ENCODE peak calls at places on chromosomes 4 and X, in four cellular contexts. L, D, W and K are unnamed samples.

GRCh38 chrX:97860206-97860605 is 976.5 kb downstream of the RPA4 start:
- DNase-seq in L (no peak), D (peak; percentile 73), W (no peak), K (no peak)

GRCh38 chr4:6095023-6095817 is 77.0 kb upstream of the C4orf50 start:
- DNase-seq in L (no peak), D (peak; percentile 4), W (no peak), K (no peak)

GRCh38 chr4:632391-632790 is 7.0 kb downstream of the PDE6B start:
- DNase-seq in L (peak; percentile 24), D (no peak), W (no peak), K (no peak)

GRCh38 chr4:58301384-58301783 is 1191.2 kb upstream of the IGFBP7 start:
- DNase-seq in L (no peak), D (no peak), W (no peak), K (no peak)

GRCh38 chrX:35664838-35665237 is 133.3 kb upstream of the MAGEB16 start:
- DNase-seq in L (no peak), D (no peak), W (no peak), K (no peak)

GRCh38 chr4:73780243-73780642 is 39.9 kb downstream of the CXCL8 start:
- DNase-seq in L (no peak), D (no peak), W (no peak), K (no peak)

GRCh38 chr4:17447675-17448298 is 64.1 kb downstream of the QDPR start:
- DNase-seq in L (no peak), D (peak; percentile 81), W (peak; percentile 75), K (peak; percentile 19)

GRCh38 chr4:123643691-123644090 is 247.1 kb downstream of the SPRY1 start:
- DNase-seq in L (no peak), D (no peak), W (no peak), K (no peak)

GRCh38 chr4:20603671-20604313 is 96.5 kb upstream of the PACRGL start:
- DNase-seq in L (no peak), D (peak; percentile 83), W (no peak), K (no peak)

GRCh38 chr4:171281359-171281758 is 531.8 kb upstream of the GALNTL6 start:
- DNase-seq in L (no peak), D (no peak), W (no peak), K (no peak)

GRCh38 chrX:43224496-43224895 is 431.6 kb upstream of the MAOA start:
- DNase-seq in L (no peak), D (no peak), W (no peak), K (no peak)

GRCh38 chr4:115152081-115152480 is 38.7 kb upstream of the NDST4 start:
- DNase-seq in L (no peak), D (no peak), W (no peak), K (no peak)

GRCh38 chr4:55356991-55357461 is 11.0 kb downstream of the SRD5A3 start:
- DNase-seq in L (no peak), D (peak; percentile 44), W (no peak), K (no peak)

GRCh38 chr4:5385741-5386251 is 322.6 kb downstream of the EVC2 start:
- DNase-seq in L (no peak), D (no peak), W (no peak), K (peak; percentile 83)

GRCh38 chrX:53048169-53049126 is at the start of gene GPR173:
- DNase-seq in L (no peak), D (peak; percentile 66), W (peak; percentile 17), K (peak; percentile 56)

GRCh38 chr4:128635939-128636551 is 173.5 kb upstream of the JADE1 start:
- DNase-seq in L (no peak), D (no peak), W (no peak), K (no peak)

GRCh38 chrX:151031365-151031975 is 48.3 kb downstream of the HMGB3 start:
- DNase-seq in L (no peak), D (no peak), W (no peak), K (no peak)

GRCh38 chr4:178611062-178611461 is 1168.8 kb upstream of the AGA start:
- DNase-seq in L (no peak), D (no peak), W (no peak), K (no peak)

GRCh38 chrX:130253916-130254315 is 14.8 kb downstream of the ZNF280C start:
- DNase-seq in L (no peak), D (no peak), W (no peak), K (no peak)

GRCh38 chr4:177728361-177729152 is 286.3 kb upstream of the AGA start:
- DNase-seq in L (no peak), D (no peak), W (no peak), K (no peak)

GRCh38 chr4:76213415-76214268 is at the start of gene SCARB2:
- DNase-seq in L (peak; percentile 93), D (peak; percentile 84), W (peak; percentile 71), K (peak; percentile 73)
- TF ChIP-seq POLR2A in L (peak; percentile 97), D (peak; percentile 63), W (peak; percentile 85), K (peak; percentile 80)

DNA sequence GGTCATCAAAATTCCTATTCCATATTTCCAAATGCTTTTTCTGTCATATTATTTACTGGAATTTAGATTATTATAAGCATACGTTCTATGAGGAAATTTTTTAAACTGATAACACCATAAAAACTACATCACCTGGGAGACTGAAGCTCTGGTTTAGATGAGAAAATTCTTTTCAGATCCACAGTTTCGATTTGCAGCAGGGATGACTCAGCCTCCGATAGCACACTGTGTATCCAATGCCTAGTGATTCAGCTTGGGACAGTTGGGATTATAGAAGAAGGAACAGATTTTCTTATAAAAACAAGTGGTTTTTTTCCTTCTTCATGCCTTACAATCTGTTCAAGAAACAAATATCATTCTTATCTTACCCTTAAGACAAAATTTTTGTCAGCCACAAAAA is 129.0 kb downstream of the FBXO8 start:
- DNase-seq in L (no peak), D (peak; percentile 76), W (no peak), K (no peak)
- H3K4me3 ChIP-seq in L (no peak overlapping the region), D (peak overlapping the region; percentile 20), W (no peak overlapping the region), K (no peak overlapping the region)

GRCh38 chr4:182799515-182800215 is 117.5 kb downstream of the DCTD start:
- DNase-seq in L (no peak), D (no peak), W (no peak), K (no peak)
- TF ChIP-seq CTCF in L (no peak), D (no peak), W (no peak), K (no peak)

GRCh38 chrX:123732679-123733363 is at the start of gene THOC2:
- DNase-seq in L (peak; percentile 86), D (peak; percentile 82), W (peak; percentile 83), K (peak; percentile 91)
- TF ChIP-seq POLR2A in L (peak; percentile 32), D (peak; percentile 69), W (peak; percentile 30), K (peak; percentile 30)

DNA sequence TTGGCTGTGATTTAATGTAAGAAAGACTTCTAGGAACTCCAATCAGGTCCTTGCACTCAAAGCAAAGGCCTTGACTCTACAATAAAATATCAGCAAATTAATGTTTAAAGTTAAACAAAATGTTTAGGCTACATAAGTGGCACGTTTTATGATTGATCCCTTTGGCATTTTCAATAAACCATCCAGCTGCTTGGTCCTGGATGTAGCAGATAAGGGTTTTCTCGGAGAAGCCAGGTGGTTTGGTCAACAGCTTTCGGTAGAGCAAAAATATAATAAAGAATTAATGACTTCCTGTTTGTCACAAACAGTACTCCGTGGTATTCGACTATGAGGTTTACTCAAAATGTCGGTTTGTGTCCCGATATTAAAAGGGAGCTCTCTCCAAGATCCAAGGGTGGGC is 95.8 kb downstream of the GEMIN8 start:
- DNase-seq in L (no peak), D (no peak), W (no peak), K (no peak)
- H3K4me3 ChIP-seq in L (no peak overlapping the region), D (no peak overlapping the region), W (no peak overlapping the region), K (no peak overlapping the region)

GRCh38 chr4:3789587-3789986 is 23.4 kb downstream of the ADRA2C start:
- DNase-seq in L (no peak), D (no peak), W (no peak), K (no peak)

GRCh38 chr4:3788366-3788660 is 22.1 kb downstream of the ADRA2C start:
- DNase-seq in L (no peak), D (no peak), W (no peak), K (no peak)

GRCh38 chr4:3791910-3792542 is 25.8 kb downstream of the ADRA2C start:
- DNase-seq in L (peak; percentile 76), D (peak; percentile 8), W (no peak), K (no peak)

GRCh38 chr4:3791256-3791655 is 25.1 kb downstream of the ADRA2C start:
- DNase-seq in L (peak; percentile 34), D (no peak), W (no peak), K (no peak)

DNA sequence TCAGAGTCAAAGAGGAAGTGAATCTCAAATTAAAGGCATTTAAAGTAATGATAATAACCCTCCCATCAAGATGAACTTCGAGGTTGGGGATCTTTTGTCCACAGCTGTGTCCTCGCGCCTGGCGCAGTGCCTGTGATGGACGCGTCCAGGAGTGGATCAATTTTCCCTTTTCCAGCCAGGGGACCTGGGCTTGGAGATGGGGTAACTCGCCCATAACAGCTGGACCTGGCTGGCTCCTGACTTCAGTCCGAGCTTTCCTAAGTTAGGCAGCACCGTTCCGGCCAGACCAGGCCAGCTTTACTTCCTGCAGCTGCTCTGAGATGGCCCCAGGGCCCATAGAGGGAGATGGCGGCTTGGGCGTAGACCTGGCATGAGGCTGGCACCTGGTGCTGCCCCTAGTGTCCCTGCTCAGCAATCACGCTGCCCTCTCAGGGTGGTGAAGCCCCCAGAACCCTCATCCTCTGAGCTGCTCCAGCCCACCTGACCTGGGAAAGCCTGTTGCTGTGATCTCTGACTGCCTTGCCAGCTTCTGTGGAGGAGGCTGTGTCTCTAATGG is 23.9 kb downstream of the ADRA2C start:
- DNase-seq in L (no peak), D (no peak), W (no peak), K (no peak)
- TF ChIP-seq CTCF in L (no peak), D (no peak), W (no peak), K (no peak)

GRCh38 chrX:142204522-142205433 is at the start of gene MAGEC2:
- DNase-seq in L (no peak), D (no peak), W (no peak), K (no peak)
- TF ChIP-seq POLR2A in L (no peak), D (no peak), W (no peak), K (no peak)

DNA sequence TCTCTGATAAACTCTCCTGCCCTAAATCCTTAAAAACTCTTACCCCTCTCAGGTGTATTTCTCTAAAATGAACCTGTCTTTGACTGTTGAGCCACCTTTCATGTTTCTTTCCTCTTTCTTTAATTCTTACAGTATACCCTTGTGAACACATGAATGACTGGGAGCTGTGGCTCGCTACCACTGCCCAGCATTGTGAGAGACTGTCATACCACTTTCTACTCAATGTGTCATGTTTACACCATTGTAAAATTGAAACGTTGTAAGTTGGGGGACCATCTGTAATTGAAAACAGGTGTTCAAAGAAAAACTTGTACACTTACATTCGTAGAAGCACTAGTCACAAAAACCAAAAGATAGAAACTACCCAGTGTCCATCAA is 66.9 kb downstream of the ZNF182 start:
- DNase-seq in L (no peak), D (no peak), W (no peak), K (no peak)
- H3K4me3 ChIP-seq in L (no peak overlapping the region), D (no peak overlapping the region), W (no peak overlapping the region), K (no peak overlapping the region)